ENCODE peak calls at places on chromosomes 1 and 21, in four cellular contexts. One of them, this sample, is unnamed.

GRCh38 chr1:10634428-10635384 is 160.0 kb downstream of the PEX14 start:
- DNase-seq in activated CD4-positive, alpha-beta T cell treated with anti-CD3 and anti-CD28 coated beads for 4 hours: no peak
- DNase-seq in Kasumi-1: no peak
- DNase-seq in Panc1: no peak
- DNase-seq in this sample: no peak

GRCh38 chr1:39646232-39647081 is 7.0 kb upstream of the HEYL start:
- DNase-seq in Kasumi-1: no peak
- DNase-seq in activated CD4-positive, alpha-beta T cell treated with anti-CD3 and anti-CD28 coated beads for 4 hours: no peak
- DNase-seq in Panc1: no peak
- DNase-seq in this sample: no peak

GRCh38 chr1:226973371-226973897 is 33.3 kb downstream of the COQ8A start:
- DNase-seq in Panc1: no peak
- DNase-seq in Kasumi-1: no peak
- DNase-seq in activated CD4-positive, alpha-beta T cell treated with anti-CD3 and anti-CD28 coated beads for 4 hours: no peak
- DNase-seq in this sample: no peak

GRCh38 chr1:72051538-72051937 is 230.8 kb downstream of the NEGR1 start:
- DNase-seq in Panc1: no peak
- DNase-seq in Kasumi-1: no peak
- DNase-seq in activated CD4-positive, alpha-beta T cell treated with anti-CD3 and anti-CD28 coated beads for 4 hours: no peak
- DNase-seq in this sample: no peak

GRCh38 chr1:109254621-109255096 is 5.3 kb downstream of the CELSR2 start:
- DNase-seq in Panc1: no peak
- DNase-seq in Kasumi-1: no peak
- DNase-seq in activated CD4-positive, alpha-beta T cell treated with anti-CD3 and anti-CD28 coated beads for 4 hours: no peak
- DNase-seq in this sample: no peak

GRCh38 chr1:183989604-183990003 is 47.9 kb downstream of the COLGALT2 start:
- DNase-seq in Panc1: no peak
- DNase-seq in Kasumi-1: no peak
- DNase-seq in activated CD4-positive, alpha-beta T cell treated with anti-CD3 and anti-CD28 coated beads for 4 hours: no peak
- DNase-seq in this sample: no peak

GRCh38 chr1:78274814-78275213 is 216.0 kb upstream of the PTGFR start:
- DNase-seq in activated CD4-positive, alpha-beta T cell treated with anti-CD3 and anti-CD28 coated beads for 4 hours: no peak
- DNase-seq in Kasumi-1: no peak
- DNase-seq in Panc1: no peak
- DNase-seq in this sample: no peak

GRCh38 chr1:108877324-108877812 is 583 bp downstream of the GPSM2 start:
- DNase-seq in Kasumi-1: peak; percentile 37
- DNase-seq in Panc1: no peak
- DNase-seq in activated CD4-positive, alpha-beta T cell treated with anti-CD3 and anti-CD28 coated beads for 4 hours: no peak
- DNase-seq in this sample: no peak

GRCh38 chr1:72286401-72286800 is 4.1 kb upstream of the NEGR1 start:
- DNase-seq in Kasumi-1: no peak
- DNase-seq in Panc1: no peak
- DNase-seq in activated CD4-positive, alpha-beta T cell treated with anti-CD3 and anti-CD28 coated beads for 4 hours: no peak
- DNase-seq in this sample: no peak

GRCh38 chr1:34787461-34788420 is 5.1 kb upstream of the GJA4 start:
- DNase-seq in activated CD4-positive, alpha-beta T cell treated with anti-CD3 and anti-CD28 coated beads for 4 hours: no peak
- DNase-seq in Panc1: no peak
- DNase-seq in Kasumi-1: peak; percentile 59
- DNase-seq in this sample: no peak

GRCh38 chr1:29648026-29648425 is 411.7 kb downstream of the PTPRU start:
- DNase-seq in Kasumi-1: no peak
- DNase-seq in Panc1: no peak
- DNase-seq in activated CD4-positive, alpha-beta T cell treated with anti-CD3 and anti-CD28 coated beads for 4 hours: no peak
- DNase-seq in this sample: no peak

GRCh38 chr1:18606443-18607288 is 24.0 kb upstream of the PAX7 start:
- DNase-seq in Panc1: no peak
- DNase-seq in Kasumi-1: no peak
- DNase-seq in activated CD4-positive, alpha-beta T cell treated with anti-CD3 and anti-CD28 coated beads for 4 hours: no peak
- DNase-seq in this sample: peak; percentile 70

GRCh38 chr21:45577806-45578801 is 35.9 kb upstream of the SLC19A1 start:
- DNase-seq in Kasumi-1: no peak
- DNase-seq in activated CD4-positive, alpha-beta T cell treated with anti-CD3 and anti-CD28 coated beads for 4 hours: no peak
- DNase-seq in Panc1: no peak
- DNase-seq in this sample: no peak

GRCh38 chr21:39078322-39079065 is 104.8 kb downstream of the PSMG1 start:
- DNase-seq in Kasumi-1: no peak
- DNase-seq in activated CD4-positive, alpha-beta T cell treated with anti-CD3 and anti-CD28 coated beads for 4 hours: no peak
- DNase-seq in Panc1: no peak
- DNase-seq in this sample: no peak

GRCh38 chr1:198125995-198126758 is 30.6 kb upstream of the NEK7 start:
- DNase-seq in activated CD4-positive, alpha-beta T cell treated with anti-CD3 and anti-CD28 coated beads for 4 hours: no peak
- DNase-seq in Kasumi-1: no peak
- DNase-seq in Panc1: peak; percentile 56
- DNase-seq in this sample: no peak

GRCh38 chr1:63223426-63223825 is 98.9 kb upstream of the FOXD3 start:
- DNase-seq in activated CD4-positive, alpha-beta T cell treated with anti-CD3 and anti-CD28 coated beads for 4 hours: no peak
- DNase-seq in Panc1: no peak
- DNase-seq in Kasumi-1: no peak
- DNase-seq in this sample: no peak

GRCh38 chr1:207088731-207089626 is at the start of gene C4BPB:
- DNase-seq in activated CD4-positive, alpha-beta T cell treated with anti-CD3 and anti-CD28 coated beads for 4 hours: no peak
- DNase-seq in Panc1: no peak
- DNase-seq in Kasumi-1: no peak
- DNase-seq in this sample: no peak

GRCh38 chr1:183097438-183098051 is 74.3 kb downstream of the LAMC1 start:
- DNase-seq in activated CD4-positive, alpha-beta T cell treated with anti-CD3 and anti-CD28 coated beads for 4 hours: no peak
- DNase-seq in Panc1: no peak
- DNase-seq in Kasumi-1: no peak
- DNase-seq in this sample: no peak

This sample was measured in SK-N-MC.